ENCODE peak calls at places on chromosomes 3 and 15, in ten cellular contexts. One of them, this sample, is unnamed. For H3K4me1 and H3K36me3, the result is how much of the 10 kb centered on the place peaks cover.

GRCh38 chr3:48656841-48657281 is 5.8 kb downstream of the CELSR3 start:
- DNase-seq in ovary: no peak
- DNase-seq in BE2C: no peak
- DNase-seq in kidney: no peak
- DNase-seq in GM23338: peak
- DNase-seq in pancreas: no peak
- DNase-seq in A673: no peak
- DNase-seq in body of pancreas: no peak
- DNase-seq in stomach: no peak
- DNase-seq in fibroblast of lung: no peak
- DNase-seq in this sample: no peak

GRCh38 chr15:74653426-74654082 is 37.9 kb downstream of the CLK3 start:
- DNase-seq in ovary: no peak
- DNase-seq in BE2C: no peak
- DNase-seq in kidney: no peak
- DNase-seq in GM23338: no peak
- DNase-seq in pancreas: no peak
- DNase-seq in A673: no peak
- DNase-seq in body of pancreas: no peak
- DNase-seq in stomach: peak
- DNase-seq in fibroblast of lung: peak
- DNase-seq in this sample: no peak

GRCh38 chr3:100602506-100603444 is 6.6 kb upstream of the ADGRG7 start:
- DNase-seq in ovary: no peak
- DNase-seq in BE2C: no peak
- DNase-seq in kidney: no peak
- DNase-seq in GM23338: no peak
- DNase-seq in pancreas: no peak
- DNase-seq in A673: no peak
- DNase-seq in body of pancreas: no peak
- DNase-seq in stomach: no peak
- DNase-seq in fibroblast of lung: peak
- DNase-seq in this sample: no peak

GRCh38 chr15:99100245-99101173 is 4.4 kb upstream of the SYNM start:
- DNase-seq in ovary: peak
- DNase-seq in BE2C: peak
- DNase-seq in kidney: peak
- DNase-seq in GM23338: peak
- DNase-seq in pancreas: peak
- DNase-seq in A673: peak
- DNase-seq in body of pancreas: peak
- DNase-seq in stomach: peak
- DNase-seq in fibroblast of lung: peak
- DNase-seq in this sample: peak

GRCh38 chr3:38490288-38490860 is 5.8 kb upstream of the EXOG start:
- DNase-seq in ovary: no peak
- DNase-seq in BE2C: no peak
- DNase-seq in kidney: no peak
- DNase-seq in GM23338: no peak
- DNase-seq in pancreas: no peak
- DNase-seq in A673: no peak
- DNase-seq in body of pancreas: no peak
- DNase-seq in stomach: no peak
- DNase-seq in fibroblast of lung: no peak
- DNase-seq in this sample: no peak

GRCh38 chr3:60743631-60744164 is 507.6 kb downstream of the FHIT start:
- DNase-seq in ovary: no peak
- DNase-seq in BE2C: peak
- DNase-seq in kidney: no peak
- DNase-seq in GM23338: peak
- DNase-seq in pancreas: no peak
- DNase-seq in A673: no peak
- DNase-seq in body of pancreas: no peak
- DNase-seq in stomach: no peak
- DNase-seq in fibroblast of lung: peak
- DNase-seq in this sample: peak

GRCh38 chr3:140904521-140904920 is 37.1 kb upstream of the SLC25A36 start:
- DNase-seq in ovary: no peak
- DNase-seq in BE2C: no peak
- DNase-seq in kidney: no peak
- DNase-seq in GM23338: no peak
- DNase-seq in pancreas: no peak
- DNase-seq in A673: no peak
- DNase-seq in body of pancreas: no peak
- DNase-seq in stomach: no peak
- DNase-seq in fibroblast of lung: no peak
- DNase-seq in this sample: no peak

GRCh38 chr3:192957441-192957951 is 39.8 kb upstream of the MB21D2 start:
- DNase-seq in ovary: no peak
- DNase-seq in BE2C: no peak
- DNase-seq in kidney: no peak
- DNase-seq in GM23338: no peak
- DNase-seq in pancreas: no peak
- DNase-seq in A673: peak
- DNase-seq in body of pancreas: peak
- DNase-seq in stomach: no peak
- DNase-seq in fibroblast of lung: peak
- DNase-seq in this sample: peak

GRCh38 chr3:129794319-129795201 is 99.0 kb downstream of the TMCC1 start:
- DNase-seq in ovary: peak
- DNase-seq in BE2C: peak
- DNase-seq in kidney: peak
- DNase-seq in GM23338: peak
- DNase-seq in pancreas: peak
- DNase-seq in A673: peak
- DNase-seq in body of pancreas: peak
- DNase-seq in stomach: peak
- DNase-seq in fibroblast of lung: no peak
- DNase-seq in this sample: peak

GRCh38 chr3:185422677-185423076 is 59.7 kb downstream of the MAP3K13 start:
- DNase-seq in ovary: no peak
- DNase-seq in BE2C: no peak
- DNase-seq in kidney: no peak
- DNase-seq in GM23338: no peak
- DNase-seq in pancreas: no peak
- DNase-seq in A673: no peak
- DNase-seq in body of pancreas: no peak
- DNase-seq in stomach: no peak
- DNase-seq in fibroblast of lung: no peak
- DNase-seq in this sample: no peak

GRCh38 chr3:45582407-45582806 is 12.1 kb upstream of the LIMD1 start:
- DNase-seq in ovary: no peak
- DNase-seq in BE2C: no peak
- DNase-seq in kidney: no peak
- DNase-seq in GM23338: no peak
- DNase-seq in pancreas: no peak
- DNase-seq in A673: no peak
- DNase-seq in body of pancreas: no peak
- DNase-seq in stomach: no peak
- DNase-seq in fibroblast of lung: peak
- DNase-seq in this sample: no peak

GRCh38 chr15:38193496-38193895 is 59.1 kb upstream of the SPRED1 start:
- DNase-seq in ovary: no peak
- DNase-seq in BE2C: no peak
- DNase-seq in kidney: no peak
- DNase-seq in GM23338: no peak
- DNase-seq in pancreas: no peak
- DNase-seq in A673: no peak
- DNase-seq in body of pancreas: no peak
- DNase-seq in stomach: no peak
- DNase-seq in fibroblast of lung: peak
- DNase-seq in this sample: no peak

GRCh38 chr15:101521084-101521483 is 31.6 kb upstream of the PCSK6 start:
- DNase-seq in ovary: no peak
- DNase-seq in BE2C: no peak
- DNase-seq in kidney: no peak
- DNase-seq in GM23338: no peak
- DNase-seq in pancreas: no peak
- DNase-seq in A673: no peak
- DNase-seq in body of pancreas: no peak
- DNase-seq in stomach: no peak
- DNase-seq in fibroblast of lung: no peak
- DNase-seq in this sample: no peak

GRCh38 chr3:175940243-175940642 is 1081.1 kb downstream of the NAALADL2 start:
- DNase-seq in ovary: no peak
- DNase-seq in BE2C: no peak
- DNase-seq in kidney: no peak
- DNase-seq in GM23338: no peak
- DNase-seq in pancreas: no peak
- DNase-seq in A673: peak
- DNase-seq in body of pancreas: no peak
- DNase-seq in stomach: no peak
- DNase-seq in fibroblast of lung: no peak
- DNase-seq in this sample: no peak

GRCh38 chr3:127535901-127536817 is 54.4 kb downstream of the TPRA1 start:
- DNase-seq in ovary: no peak
- DNase-seq in BE2C: no peak
- DNase-seq in kidney: no peak
- DNase-seq in GM23338: no peak
- DNase-seq in pancreas: no peak
- DNase-seq in A673: no peak
- DNase-seq in body of pancreas: peak
- DNase-seq in stomach: peak
- DNase-seq in fibroblast of lung: no peak
- DNase-seq in this sample: no peak

DNA sequence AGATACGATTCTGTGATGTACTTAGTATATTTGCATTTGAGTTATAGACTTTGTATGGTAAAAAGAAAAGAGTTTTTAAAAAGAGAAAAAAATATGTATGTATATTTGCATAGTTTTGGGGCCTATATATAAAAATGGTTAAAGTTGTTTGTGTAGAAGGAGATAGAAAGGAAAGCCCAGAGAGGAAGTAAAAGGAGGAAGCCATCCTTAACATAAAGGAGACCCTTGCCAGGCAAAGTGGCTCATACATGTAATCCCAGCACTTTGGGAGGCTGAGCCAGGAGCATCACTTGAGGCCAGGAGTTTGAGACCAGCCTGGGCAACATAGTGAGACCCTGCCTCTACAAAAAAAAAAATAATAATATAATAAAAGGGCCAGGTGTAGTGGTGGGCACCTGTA is 8.4 kb downstream of the SNAP23 start:
- DNase-seq in ovary: no peak
- DNase-seq in BE2C: no peak
- DNase-seq in kidney: no peak
- DNase-seq in GM23338: no peak
- DNase-seq in pancreas: no peak
- DNase-seq in A673: no peak
- DNase-seq in body of pancreas: no peak
- DNase-seq in stomach: no peak
- DNase-seq in fibroblast of lung: no peak
- DNase-seq in this sample: no peak
- H3K4me1 ChIP-seq in ovary: under half
- H3K4me1 ChIP-seq in BE2C: under half
- H3K4me1 ChIP-seq in kidney: under half
- H3K4me1 ChIP-seq in GM23338: under half
- H3K4me1 ChIP-seq in pancreas: under half
- H3K4me1 ChIP-seq in A673: under half
- H3K4me1 ChIP-seq in body of pancreas: under half
- H3K4me1 ChIP-seq in stomach: under half
- H3K4me1 ChIP-seq in fibroblast of lung: under half
- H3K4me1 ChIP-seq in this sample: under half

GRCh38 chr15:89806217-89806564 is 8.5 kb downstream of the ANPEP start:
- DNase-seq in ovary: no peak
- DNase-seq in BE2C: no peak
- DNase-seq in kidney: no peak
- DNase-seq in GM23338: peak
- DNase-seq in pancreas: peak
- DNase-seq in A673: no peak
- DNase-seq in body of pancreas: peak
- DNase-seq in stomach: no peak
- DNase-seq in fibroblast of lung: no peak
- DNase-seq in this sample: no peak
- H3K36me3 ChIP-seq in ovary: under half
- H3K36me3 ChIP-seq in BE2C: under half
- H3K36me3 ChIP-seq in kidney: under half
- H3K36me3 ChIP-seq in GM23338: under half
- H3K36me3 ChIP-seq in pancreas: under half
- H3K36me3 ChIP-seq in A673: under half
- H3K36me3 ChIP-seq in body of pancreas: under half
- H3K36me3 ChIP-seq in stomach: under half
- H3K36me3 ChIP-seq in fibroblast of lung: under half
- H3K36me3 ChIP-seq in this sample: under half

DNA sequence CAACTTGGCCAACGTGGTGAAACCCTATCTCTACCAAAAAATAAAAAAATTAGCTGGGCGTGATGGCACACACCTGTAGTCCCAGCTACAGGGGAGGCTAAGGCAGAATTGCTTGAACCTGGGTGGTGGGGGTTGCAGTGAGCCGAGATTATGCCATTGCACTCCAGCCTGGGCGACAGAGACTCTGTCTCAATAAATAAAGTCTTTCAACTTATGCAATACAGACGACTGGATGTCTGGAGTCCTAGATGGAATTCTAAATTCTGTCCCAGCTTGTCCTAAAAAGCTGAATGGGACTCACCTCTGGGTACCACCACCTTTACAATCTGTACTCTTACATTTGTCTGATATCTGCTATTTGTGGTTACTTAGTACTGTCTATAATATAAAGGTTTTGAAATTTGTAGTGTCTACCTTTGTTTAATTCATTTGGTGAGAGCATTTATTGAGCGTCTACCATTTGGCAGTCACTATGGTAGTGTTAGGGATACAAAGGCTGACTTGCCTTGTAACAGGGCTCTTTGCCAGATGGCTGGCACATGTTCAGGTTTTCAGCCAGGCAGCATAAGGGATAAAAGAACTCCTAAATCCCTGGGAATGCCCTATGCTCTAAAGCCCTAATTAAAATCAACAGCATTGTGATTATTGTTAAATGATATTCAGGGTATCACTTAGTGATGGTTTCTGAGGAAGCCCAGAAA is 7.2 kb upstream of the ZNF609 start:
- DNase-seq in ovary: peak
- DNase-seq in BE2C: no peak
- DNase-seq in kidney: no peak
- DNase-seq in GM23338: no peak
- DNase-seq in pancreas: peak
- DNase-seq in A673: no peak
- DNase-seq in body of pancreas: peak
- DNase-seq in stomach: peak
- DNase-seq in fibroblast of lung: peak
- DNase-seq in this sample: peak
- H3K4me1 ChIP-seq in ovary: under half
- H3K4me1 ChIP-seq in BE2C: under half
- H3K4me1 ChIP-seq in kidney: under half
- H3K4me1 ChIP-seq in GM23338: under half
- H3K4me1 ChIP-seq in pancreas: under half
- H3K4me1 ChIP-seq in A673: under half
- H3K4me1 ChIP-seq in body of pancreas: under half
- H3K4me1 ChIP-seq in stomach: under half
- H3K4me1 ChIP-seq in fibroblast of lung: under half
- H3K4me1 ChIP-seq in this sample: under half

DNA sequence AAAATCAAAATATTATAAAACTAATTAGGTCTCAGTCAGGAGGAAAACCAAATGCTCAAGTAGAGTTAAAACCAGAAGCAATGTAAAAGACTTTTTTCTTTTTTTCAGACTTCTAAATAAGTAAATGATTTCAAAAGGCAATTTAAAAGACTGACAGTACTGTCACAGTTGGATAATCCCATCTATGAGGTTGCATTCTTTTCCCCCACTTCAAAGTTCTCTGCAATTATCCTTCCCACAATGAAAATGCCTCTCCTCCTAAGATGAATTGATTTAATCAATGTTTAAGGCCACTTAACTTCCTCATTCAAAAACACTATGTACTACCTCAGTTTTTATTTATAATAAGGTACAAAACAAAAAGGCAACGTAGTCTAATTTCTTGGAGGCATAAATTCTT is 8.1 kb downstream of the MRPL3 start:
- DNase-seq in ovary: no peak
- DNase-seq in BE2C: no peak
- DNase-seq in kidney: no peak
- DNase-seq in GM23338: no peak
- DNase-seq in pancreas: no peak
- DNase-seq in A673: no peak
- DNase-seq in body of pancreas: no peak
- DNase-seq in stomach: no peak
- DNase-seq in fibroblast of lung: no peak
- DNase-seq in this sample: no peak
- H3K36me3 ChIP-seq in ovary: under half
- H3K36me3 ChIP-seq in BE2C: half or more
- H3K36me3 ChIP-seq in kidney: under half
- H3K36me3 ChIP-seq in GM23338: half or more
- H3K36me3 ChIP-seq in pancreas: under half
- H3K36me3 ChIP-seq in A673: half or more
- H3K36me3 ChIP-seq in body of pancreas: under half
- H3K36me3 ChIP-seq in stomach: half or more
- H3K36me3 ChIP-seq in fibroblast of lung: under half
- H3K36me3 ChIP-seq in this sample: half or more

This sample was measured in heart right ventricle.